ENCODE peak calls at places on chromosomes 11 and 22, in five cellular contexts. L, Q, R, O and I are unnamed samples.

GRCh38 chr11:12274056-12274455 is 103.3 kb upstream of the PARVA start:
- DNase-seq in Q (no peak), R (no peak), L (no peak), O (no peak), I (no peak)

GRCh38 chr22:30855677-30856518 is 112.7 kb downstream of the MORC2 start:
- DNase-seq in R (no peak), O (no peak), L (peak), Q (no peak), I (no peak)

GRCh38 chr11:132851247-132851646 is 681.1 kb downstream of the OPCML start:
- DNase-seq in R (no peak), Q (no peak), L (no peak), O (no peak), I (no peak)

GRCh38 chr11:86511086-86511551 is 136.4 kb downstream of the CCDC81 start:
- DNase-seq in L (no peak), Q (no peak), O (no peak), R (no peak), I (no peak)

GRCh38 chr22:29275167-29275566 is 7.1 kb downstream of the EWSR1 start:
- DNase-seq in Q (no peak), R (no peak), L (no peak), O (no peak), I (no peak)

GRCh38 chr11:69049490-69049867 is 747 bp downstream of the TPCN2 start:
- DNase-seq in R (no peak), O (no peak), Q (no peak), L (no peak), I (no peak)

GRCh38 chr11:134170177-134170908 is 53.4 kb downstream of the NCAPD3 start:
- DNase-seq in Q (no peak), R (no peak), L (no peak), O (no peak), I (no peak)

GRCh38 chr11:76735218-76735480 is 48.0 kb upstream of the TSKU start:
- DNase-seq in R (no peak), O (no peak), Q (no peak), L (no peak), I (no peak)

GRCh38 chr11:14036495-14036894 is 74.0 kb downstream of the SPON1 start:
- DNase-seq in L (no peak), R (no peak), Q (no peak), O (no peak), I (no peak)

GRCh38 chr11:19241260-19242183 is 777 bp upstream of the E2F8 start:
- DNase-seq in Q (peak), R (no peak), O (no peak), L (peak), I (peak)

GRCh38 chr11:9121397-9121796 is 30.0 kb upstream of the SCUBE2 start:
- DNase-seq in O (no peak), Q (no peak), L (peak), R (no peak), I (no peak)

GRCh38 chr22:46631113-46631512 is 10.9 kb downstream of the GRAMD4 start:
- DNase-seq in R (no peak), L (no peak), Q (no peak), O (no peak), I (no peak)

GRCh38 chr11:28606930-28607329 is 498.7 kb downstream of the METTL15 start:
- DNase-seq in Q (no peak), O (no peak), R (no peak), L (no peak), I (no peak)

GRCh38 chr11:62665630-62666258 is 632 bp downstream of the CSKMT start:
- DNase-seq in R (peak), O (no peak), L (no peak), Q (peak), I (peak)

GRCh38 chr22:27727673-27728451 is 73.7 kb downstream of the MN1 start:
- DNase-seq in O (no peak), L (no peak), Q (no peak), R (no peak), I (no peak)

GRCh38 chr11:76069061-76069460 is 137.2 kb downstream of the WNT11 start:
- DNase-seq in R (no peak), L (no peak), Q (no peak), O (no peak), I (no peak)

GRCh38 chr11:128342511-128343133 is 244.7 kb downstream of the ETS1 start:
- DNase-seq in L (no peak), Q (peak), O (no peak), R (peak), I (peak)

GRCh38 chr11:62392944-62393628 is 25.7 kb upstream of the SCGB1A1 start:
- DNase-seq in Q (no peak), R (peak), O (no peak), L (no peak), I (no peak)

GRCh38 chr11:31813961-31814868 is 3.1 kb upstream of the PAX6 start:
- DNase-seq in L (peak), O (no peak), Q (no peak), R (no peak), I (no peak)

GRCh38 chr22:25903294-25903693 is 161.3 kb downstream of the MYO18B start:
- DNase-seq in R (no peak), Q (no peak), L (peak), O (no peak), I (no peak)

GRCh38 chr22:29470159-29470855 is 9.7 kb upstream of the NEFH start:
- DNase-seq in Q (peak), L (peak), O (no peak), R (peak), I (no peak)

GRCh38 chr11:85694385-85694980 is 8.5 kb upstream of the CCDC89 start:
- DNase-seq in Q (peak), O (no peak), R (peak), L (no peak), I (no peak)

GRCh38 chr11:90476442-90477007 is 253.7 kb upstream of the CHORDC1 start:
- DNase-seq in O (no peak), L (no peak), Q (no peak), R (peak), I (no peak)

GRCh38 chr11:1090600-1091331 is 16.1 kb downstream of the MUC2 start:
- DNase-seq in Q (no peak), R (no peak), O (no peak), L (no peak), I (no peak)

GRCh38 chr22:39368402-39368801 is 18.6 kb downstream of the SYNGR1 start:
- DNase-seq in L (no peak), R (no peak), Q (no peak), O (no peak), I (no peak)